ENCODE peak calls at places on chromosomes 6 and 20, in eight cellular contexts. S is ascending aorta; V is Karpas-422; F is GM23248; G is transverse colon; T is Peyer's patch; P is HCT116; E is effector memory CD4-positive, alpha-beta T cell. C is an unnamed sample.

GRCh38 chr20:36440370-36441026 is 100.8 kb upstream of the MYL9 start:
- DNase-seq in S (no peak), V (no peak), F (no peak), G (no peak), T (no peak), P (no peak), E (no peak), C (no peak)

GRCh38 chr20:33812673-33813462 is 1.7 kb downstream of the CHMP4B start:
- DNase-seq in S (no peak), V (peak; percentile 74), F (peak; percentile 55), G (no peak), T (peak; percentile 55), P (no peak), E (no peak), C (no peak)

GRCh38 chr6:142387997-142388815 is 86.4 kb downstream of the ADGRG6 start:
- DNase-seq in S (no peak), V (peak; percentile 72), F (peak; percentile 73), G (no peak), T (no peak), P (no peak), E (no peak), C (no peak)

GRCh38 chr6:159062564-159062945 is 17.8 kb upstream of the TAGAP start:
- DNase-seq in S (no peak), V (no peak), F (no peak), G (no peak), T (peak; percentile 80), P (no peak), E (peak; percentile 18), C (no peak)

GRCh38 chr6:33073431-33073871 is at the start of gene HLA-DPA1:
- DNase-seq in S (no peak), V (peak; percentile 96), F (peak; percentile 62), G (peak; percentile 64), T (peak; percentile 89), P (peak; percentile 8), E (no peak), C (no peak)

GRCh38 chr6:85537055-85537494 is 56.6 kb downstream of the SNX14 start:
- DNase-seq in S (no peak), V (peak; percentile 59), F (peak; percentile 48), G (no peak), T (no peak), P (no peak), E (no peak), C (no peak)

GRCh38 chr20:63129991-63130653 is 85.8 kb downstream of the YTHDF1 start:
- DNase-seq in S (no peak), V (no peak), F (no peak), G (no peak), T (no peak), P (no peak), E (no peak), C (no peak)

GRCh38 chr6:154615483-154616025 is 105.1 kb upstream of the CNKSR3 start:
- DNase-seq in S (no peak), V (no peak), F (peak; percentile 77), G (peak; percentile 91), T (peak; percentile 92), P (peak; percentile 80), E (no peak), C (peak; percentile 58)

GRCh38 chr6:25709761-25710160 is 44.8 kb upstream of the SLC17A4 start:
- DNase-seq in S (no peak), V (no peak), F (no peak), G (no peak), T (no peak), P (no peak), E (no peak), C (no peak)

GRCh38 chr20:49534314-49534713 is 33.6 kb downstream of the PTGIS start:
- DNase-seq in S (no peak), V (peak; percentile 87), F (peak; percentile 69), G (peak; percentile 52), T (peak; percentile 74), P (peak; percentile 48), E (peak; percentile 16), C (no peak)

GRCh38 chr6:42467651-42468050 is 15.9 kb upstream of the TRERF1 start:
- DNase-seq in S (no peak), V (no peak), F (no peak), G (no peak), T (no peak), P (no peak), E (no peak), C (no peak)

GRCh38 chr6:28158318-28158717 is 16.6 kb downstream of the ZKSCAN8 start:
- DNase-seq in S (no peak), V (no peak), F (no peak), G (no peak), T (no peak), P (no peak), E (no peak), C (no peak)

GRCh38 chr6:45985026-45985425 is 30.6 kb downstream of the CLIC5 start:
- DNase-seq in S (no peak), V (no peak), F (no peak), G (no peak), T (no peak), P (no peak), E (no peak), C (no peak)

GRCh38 chr6:156777866-156778614 is 862 bp downstream of the ARID1B start:
- DNase-seq in S (no peak), V (peak; percentile 85), F (peak; percentile 82), G (peak; percentile 47), T (peak; percentile 77), P (no peak), E (peak; percentile 49), C (peak; percentile 58)

DNA sequence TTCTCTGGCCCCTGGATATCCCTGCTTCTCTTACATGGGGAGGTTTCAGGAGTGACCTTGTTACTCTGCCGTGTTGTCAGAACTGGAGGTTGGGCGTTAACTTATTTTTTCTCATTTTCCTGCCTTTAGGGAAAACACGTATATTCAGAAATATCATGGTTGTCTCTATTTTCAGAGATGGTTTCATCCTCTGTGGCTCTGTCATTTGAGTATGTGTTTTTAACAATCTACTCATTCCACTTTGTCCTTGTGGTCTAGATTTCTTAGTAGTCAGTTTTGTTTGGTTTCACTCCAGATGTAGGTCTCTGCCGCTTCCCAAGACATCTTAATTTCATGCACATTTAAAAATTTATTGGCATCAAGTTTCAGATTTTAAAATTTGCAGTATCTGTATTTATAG is 45.9 kb downstream of the KCNS1 start:
- DNase-seq in S (no peak), V (no peak), F (no peak), G (no peak), T (no peak), P (no peak), E (no peak), C (no peak)
- H3K4me1 ChIP-seq in S (no peaks in the 10 kb centered on the region), V (peaks cover 35% of the 10 kb centered on the region), F (peaks cover 30% of the 10 kb centered on the region), G (peaks cover 39% of the 10 kb centered on the region), T (peaks cover 12% of the 10 kb centered on the region), P (no peaks in the 10 kb centered on the region), E (peaks cover 38% of the 10 kb centered on the region), C (peaks cover 1% of the 10 kb centered on the region)

DNA sequence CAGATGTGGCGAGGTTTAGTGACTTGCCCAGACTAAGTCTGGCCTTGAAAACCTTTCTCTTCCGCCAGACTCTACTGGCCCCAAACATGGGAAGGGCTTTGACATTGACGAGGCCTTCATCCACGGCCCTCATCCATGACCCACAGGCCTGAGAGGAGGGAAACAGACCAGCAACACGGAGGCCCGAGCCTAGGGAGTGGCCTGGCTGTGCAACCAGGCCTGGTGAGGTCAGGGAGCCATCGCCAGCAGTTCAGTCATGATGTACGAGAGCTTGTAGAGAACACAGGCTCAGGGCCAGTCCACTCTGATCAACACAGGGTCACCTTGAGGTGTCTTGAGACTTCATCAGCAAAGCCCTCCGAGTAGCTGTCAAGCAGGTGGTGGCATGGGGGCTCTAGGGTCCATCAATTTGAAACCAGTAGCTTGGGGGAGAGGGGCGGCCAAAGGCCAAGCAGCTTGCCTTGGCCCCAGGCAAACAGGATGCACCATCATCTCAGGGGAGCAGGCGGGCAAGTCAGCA is 36.2 kb downstream of the GFOD1 start:
- DNase-seq in S (no peak), V (no peak), F (no peak), G (no peak), T (no peak), P (no peak), E (no peak), C (no peak)
- H3K4me1 ChIP-seq in S (peaks cover 4% of the 10 kb centered on the region), V (peaks cover 40% of the 10 kb centered on the region), F (peaks cover 11% of the 10 kb centered on the region), G (peaks cover 73% of the 10 kb centered on the region), T (peaks cover 26% of the 10 kb centered on the region), P (peaks cover 29% of the 10 kb centered on the region), E (peaks cover 6% of the 10 kb centered on the region), C (no peaks in the 10 kb centered on the region)

DNA sequence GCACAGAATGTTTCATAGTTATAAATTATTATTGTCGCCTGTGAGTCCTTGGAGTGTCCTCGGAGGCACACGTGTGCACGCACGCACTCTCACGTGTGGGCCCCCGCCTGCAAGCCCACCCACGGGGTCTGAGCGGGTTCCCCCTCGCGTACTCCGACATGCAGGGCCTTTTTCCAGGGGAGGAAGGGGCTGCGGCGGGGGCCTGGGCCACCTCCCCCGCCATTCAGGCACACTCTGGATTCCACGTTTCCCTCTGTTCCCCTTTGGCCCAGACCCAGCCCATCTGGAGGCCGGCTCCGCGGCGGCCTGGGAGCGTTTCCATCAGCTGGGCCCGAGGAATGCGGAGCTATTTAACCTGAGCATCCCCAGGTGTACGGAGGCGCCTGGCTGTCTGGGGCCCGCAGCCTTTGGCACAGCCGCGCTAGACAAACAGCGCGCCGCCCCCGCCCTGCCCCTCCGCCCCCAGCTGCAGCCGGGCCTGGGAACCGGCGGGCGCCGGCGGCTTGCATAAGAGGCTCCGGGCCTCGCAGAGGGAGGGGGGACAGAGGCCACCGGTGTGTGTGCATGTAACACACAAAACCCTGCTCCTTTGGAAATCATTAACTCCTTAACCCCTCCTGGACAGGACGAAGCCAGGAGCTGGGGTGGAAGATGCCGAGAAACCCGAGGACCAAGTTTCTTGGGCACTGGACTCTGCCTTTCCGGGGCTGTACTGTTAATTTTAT is 3.3 kb downstream of the ID1 start:
- DNase-seq in S (no peak), V (no peak), F (peak; percentile 90), G (peak; percentile 92), T (peak; percentile 93), P (peak; percentile 91), E (no peak), C (peak; percentile 77)
- H3K4me1 ChIP-seq in S (no peaks in the 10 kb centered on the region), V (peaks cover 21% of the 10 kb centered on the region), F (peaks cover 28% of the 10 kb centered on the region), G (peaks cover 73% of the 10 kb centered on the region), T (peaks cover 4% of the 10 kb centered on the region), P (peaks cover 95% of the 10 kb centered on the region), E (peaks cover 18% of the 10 kb centered on the region), C (peaks cover 7% of the 10 kb centered on the region)

GRCh38 chr6:107707346-107708270 is 116.5 kb downstream of the SCML4 start:
- DNase-seq in S (no peak), V (no peak), F (no peak), G (no peak), T (no peak), P (no peak), E (no peak), C (no peak)

GRCh38 chr6:107708435-107708834 is 115.7 kb downstream of the SCML4 start:
- DNase-seq in S (no peak), V (no peak), F (no peak), G (no peak), T (no peak), P (no peak), E (no peak), C (no peak)

GRCh38 chr6:107711412-107711811 is 112.7 kb downstream of the SCML4 start:
- DNase-seq in S (no peak), V (no peak), F (no peak), G (no peak), T (no peak), P (no peak), E (no peak), C (no peak)

GRCh38 chr6:107711953-107712522 is 112.1 kb downstream of the SCML4 start:
- DNase-seq in S (no peak), V (no peak), F (no peak), G (no peak), T (no peak), P (no peak), E (no peak), C (no peak)

DNA sequence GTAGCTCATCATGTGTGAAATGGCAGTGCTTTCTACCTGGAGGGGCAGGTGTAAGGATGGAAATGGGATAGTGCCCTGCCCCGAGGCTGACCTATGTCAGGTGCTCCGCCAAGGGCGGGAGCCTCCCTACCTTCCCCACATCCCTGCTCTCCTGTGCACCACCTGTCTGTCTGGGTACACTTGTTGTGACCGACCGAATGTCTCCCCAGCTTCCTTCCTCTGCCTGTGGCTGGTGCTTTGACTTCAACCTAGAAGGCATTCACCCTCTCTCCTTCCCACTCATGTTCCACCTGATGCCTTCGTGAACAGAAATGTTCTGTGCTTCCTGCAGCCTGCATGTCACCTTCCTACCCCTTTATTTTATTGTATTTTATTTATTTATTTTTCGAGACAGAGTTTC is 114.8 kb downstream of the SCML4 start:
- DNase-seq in S (no peak), V (no peak), F (no peak), G (no peak), T (no peak), P (no peak), E (no peak), C (no peak)
- H3K4me1 ChIP-seq in S (no peaks in the 10 kb centered on the region), V (peaks cover 24% of the 10 kb centered on the region), F (peaks cover 13% of the 10 kb centered on the region), G (peaks cover 29% of the 10 kb centered on the region), T (peaks cover 13% of the 10 kb centered on the region), P (peaks cover 2% of the 10 kb centered on the region), E (peaks cover 36% of the 10 kb centered on the region), C (no peaks in the 10 kb centered on the region)